ENCODE peak calls at places on chromosomes 5 and 9, in four cellular contexts. One of them, this sample, is unnamed.

GRCh38 chr9:87336914-87337333 is 160.7 kb upstream of the DAPK1 start:
- DNase-seq in SK-N-SH: peak
- DNase-seq in K562: peak
- DNase-seq in HepG2: peak
- DNase-seq in this sample: peak

GRCh38 chr9:107710552-107710951 is 221.0 kb upstream of the KLF4 start:
- DNase-seq in SK-N-SH: no peak
- DNase-seq in K562: no peak
- DNase-seq in HepG2: no peak
- DNase-seq in this sample: no peak

GRCh38 chr5:148403344-148403743 is 19.6 kb downstream of the FBXO38 start:
- DNase-seq in SK-N-SH: no peak
- DNase-seq in K562: no peak
- DNase-seq in HepG2: no peak
- DNase-seq in this sample: no peak

GRCh38 chr5:119275146-119275872 is 80.5 kb upstream of the TNFAIP8 start:
- DNase-seq in SK-N-SH: no peak
- DNase-seq in K562: no peak
- DNase-seq in HepG2: no peak
- DNase-seq in this sample: peak

GRCh38 chr9:138016406-138017187 is 139.0 kb downstream of the CACNA1B start:
- DNase-seq in SK-N-SH: no peak
- DNase-seq in K562: no peak
- DNase-seq in HepG2: no peak
- DNase-seq in this sample: no peak

GRCh38 chr9:86324901-86325300 is 29.3 kb downstream of the TUT7 start:
- DNase-seq in SK-N-SH: no peak
- DNase-seq in K562: no peak
- DNase-seq in HepG2: no peak
- DNase-seq in this sample: no peak

GRCh38 chr9:18976368-18977238 is 56.4 kb downstream of the SAXO1 start:
- DNase-seq in SK-N-SH: peak
- DNase-seq in K562: no peak
- DNase-seq in HepG2: no peak
- DNase-seq in this sample: no peak

GRCh38 chr9:85041737-85042136 is 372.2 kb downstream of the NTRK2 start:
- DNase-seq in SK-N-SH: no peak
- DNase-seq in K562: no peak
- DNase-seq in HepG2: no peak
- DNase-seq in this sample: no peak

GRCh38 chr5:113122053-113122452 is 145.5 kb downstream of the DCP2 start:
- DNase-seq in SK-N-SH: no peak
- DNase-seq in K562: no peak
- DNase-seq in HepG2: no peak
- DNase-seq in this sample: no peak

GRCh38 chr5:33641722-33642505 is 201.1 kb downstream of the TARS1 start:
- DNase-seq in SK-N-SH: no peak
- DNase-seq in K562: no peak
- DNase-seq in HepG2: no peak
- DNase-seq in this sample: no peak

GRCh38 chr5:151005187-151005974 is 15.0 kb upstream of the GPX3 start:
- DNase-seq in SK-N-SH: no peak
- DNase-seq in K562: no peak
- DNase-seq in HepG2: peak
- DNase-seq in this sample: peak

GRCh38 chr5:66307647-66308257 is 163.7 kb downstream of the SREK1 start:
- DNase-seq in SK-N-SH: peak
- DNase-seq in K562: peak
- DNase-seq in HepG2: peak
- DNase-seq in this sample: peak

GRCh38 chr5:27962201-27962600 is 923.8 kb upstream of the CDH9 start:
- DNase-seq in SK-N-SH: no peak
- DNase-seq in K562: no peak
- DNase-seq in HepG2: no peak
- DNase-seq in this sample: no peak

GRCh38 chr9:72315089-72315509 is 49.9 kb downstream of the ZFAND5 start:
- DNase-seq in SK-N-SH: no peak
- DNase-seq in K562: no peak
- DNase-seq in HepG2: no peak
- DNase-seq in this sample: no peak

GRCh38 chr9:112091805-112092204 is 83.3 kb downstream of the SUSD1 start:
- DNase-seq in SK-N-SH: no peak
- DNase-seq in K562: no peak
- DNase-seq in HepG2: no peak
- DNase-seq in this sample: no peak

GRCh38 chr9:78871452-78872331 is 574.8 kb downstream of the PSAT1 start:
- DNase-seq in SK-N-SH: no peak
- DNase-seq in K562: no peak
- DNase-seq in HepG2: no peak
- DNase-seq in this sample: peak

GRCh38 chr9:136650648-136651047 is 12.1 kb upstream of the EGFL7 start:
- DNase-seq in SK-N-SH: no peak
- DNase-seq in K562: no peak
- DNase-seq in HepG2: no peak
- DNase-seq in this sample: no peak

GRCh38 chr9:117412841-117413240 is 2.0 kb downstream of the ASTN2 start:
- DNase-seq in SK-N-SH: peak
- DNase-seq in K562: no peak
- DNase-seq in HepG2: no peak
- DNase-seq in this sample: no peak

GRCh38 chr9:83538172-83538889 is at the start of gene FRMD3:
- DNase-seq in SK-N-SH: peak
- DNase-seq in K562: no peak
- DNase-seq in HepG2: peak
- DNase-seq in this sample: peak

GRCh38 chr9:123637940-123638634 is 282.1 kb downstream of the CRB2 start:
- DNase-seq in SK-N-SH: no peak
- DNase-seq in K562: peak
- DNase-seq in HepG2: no peak
- DNase-seq in this sample: no peak

GRCh38 chr5:148858106-148858505 is 31.7 kb downstream of the ADRB2 start:
- DNase-seq in SK-N-SH: no peak
- DNase-seq in K562: no peak
- DNase-seq in HepG2: no peak
- DNase-seq in this sample: no peak

GRCh38 chr5:144421411-144421810 is 250.7 kb downstream of the KCTD16 start:
- DNase-seq in SK-N-SH: no peak
- DNase-seq in K562: no peak
- DNase-seq in HepG2: no peak
- DNase-seq in this sample: no peak

GRCh38 chr9:122263699-122264349 is 816 bp downstream of the RBM18 start:
- DNase-seq in SK-N-SH: no peak
- DNase-seq in K562: no peak
- DNase-seq in HepG2: no peak
- DNase-seq in this sample: no peak

GRCh38 chr9:371349-371748 is 156.7 kb downstream of the DOCK8 start:
- DNase-seq in SK-N-SH: no peak
- DNase-seq in K562: peak
- DNase-seq in HepG2: no peak
- DNase-seq in this sample: no peak

GRCh38 chr5:113397046-113397445 is 37.7 kb downstream of the TSSK1B start:
- DNase-seq in SK-N-SH: no peak
- DNase-seq in K562: no peak
- DNase-seq in HepG2: no peak
- DNase-seq in this sample: no peak

GRCh38 chr9:4548796-4549725 is 58.8 kb downstream of the SLC1A1 start:
- DNase-seq in SK-N-SH: peak
- DNase-seq in K562: peak
- DNase-seq in HepG2: peak
- DNase-seq in this sample: no peak

GRCh38 chr9:135339378-135339973 is 140.1 kb upstream of the PPP1R26 start:
- DNase-seq in SK-N-SH: no peak
- DNase-seq in K562: no peak
- DNase-seq in HepG2: no peak
- DNase-seq in this sample: no peak

GRCh38 chr9:131837316-131837715 is 97.4 kb upstream of the RAPGEF1 start:
- DNase-seq in SK-N-SH: peak
- DNase-seq in K562: no peak
- DNase-seq in HepG2: peak
- DNase-seq in this sample: no peak

GRCh38 chr9:84170521-84171141 is 169.9 kb downstream of the SLC28A3 start:
- DNase-seq in SK-N-SH: peak
- DNase-seq in K562: peak
- DNase-seq in HepG2: peak
- DNase-seq in this sample: peak

GRCh38 chr5:111574316-111574715 is 62.0 kb upstream of the STARD4 start:
- DNase-seq in SK-N-SH: no peak
- DNase-seq in K562: no peak
- DNase-seq in HepG2: no peak
- DNase-seq in this sample: no peak

GRCh38 chr5:116289276-116289675 is 204.5 kb downstream of the COMMD10 start:
- DNase-seq in SK-N-SH: no peak
- DNase-seq in K562: no peak
- DNase-seq in HepG2: peak
- DNase-seq in this sample: no peak

GRCh38 chr5:136098171-136098570 is 34.5 kb upstream of the SMAD5 start:
- DNase-seq in SK-N-SH: no peak
- DNase-seq in K562: no peak
- DNase-seq in HepG2: no peak
- DNase-seq in this sample: no peak

DNA sequence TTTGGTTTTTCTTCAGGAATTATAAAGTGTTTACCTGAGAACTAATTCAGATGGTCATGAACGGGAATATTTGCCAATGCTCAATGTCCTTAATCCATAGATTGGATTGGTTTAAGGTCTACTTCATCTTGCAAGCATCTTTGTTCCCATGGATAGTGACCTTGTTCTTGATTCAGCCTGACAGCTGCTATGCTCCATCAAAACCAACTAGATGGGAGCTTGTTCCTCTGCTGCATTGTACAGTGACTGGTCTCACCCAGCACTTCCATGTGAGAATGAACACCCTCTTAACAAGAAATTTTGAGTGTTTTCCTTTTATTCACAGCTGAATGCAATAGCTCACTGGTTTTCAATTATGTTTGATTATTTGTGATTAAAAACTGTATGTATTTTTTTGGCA is 312.6 kb upstream of the ACTBL2 start:
- DNase-seq in SK-N-SH: no peak
- DNase-seq in K562: no peak
- DNase-seq in HepG2: no peak
- DNase-seq in this sample: no peak
- TF ChIP-seq ELF1 in SK-N-SH: no peak
- TF ChIP-seq ELF1 in K562: no peak
- TF ChIP-seq ELF1 in HepG2: no peak
- TF ChIP-seq ELF1 in this sample: no peak

DNA sequence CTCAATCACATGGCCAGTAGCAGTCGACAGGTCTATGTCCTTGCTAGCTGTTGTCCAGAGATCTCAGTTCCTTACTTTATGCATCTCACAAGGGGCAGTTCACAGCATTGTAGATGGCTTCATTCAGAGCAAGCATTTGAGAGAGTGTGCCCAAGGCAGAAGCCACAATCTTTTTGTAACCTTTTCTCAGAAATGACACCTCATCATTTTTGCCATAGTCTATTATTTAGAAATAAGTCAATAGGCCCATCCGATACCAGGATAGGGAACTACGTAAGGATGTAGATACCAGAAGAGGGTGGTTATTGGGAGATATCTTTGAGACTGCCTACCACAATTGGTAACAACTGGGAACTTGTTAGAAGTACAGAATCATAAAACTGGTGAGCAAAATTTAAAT is 37.1 kb downstream of the LURAP1L start:
- DNase-seq in SK-N-SH: no peak
- DNase-seq in K562: no peak
- DNase-seq in HepG2: no peak
- DNase-seq in this sample: no peak
- TF ChIP-seq ELF1 in SK-N-SH: no peak
- TF ChIP-seq ELF1 in K562: no peak
- TF ChIP-seq ELF1 in HepG2: no peak
- TF ChIP-seq ELF1 in this sample: no peak

GRCh38 chr5:31435730-31436129 is 96.2 kb downstream of the DROSHA start:
- DNase-seq in SK-N-SH: no peak
- DNase-seq in K562: no peak
- DNase-seq in HepG2: no peak
- DNase-seq in this sample: no peak

GRCh38 chr5:31434898-31435297 is 97.0 kb downstream of the DROSHA start:
- DNase-seq in SK-N-SH: no peak
- DNase-seq in K562: no peak
- DNase-seq in HepG2: no peak
- DNase-seq in this sample: no peak

GRCh38 chr5:31433229-31433628 is 98.7 kb downstream of the DROSHA start:
- DNase-seq in SK-N-SH: no peak
- DNase-seq in K562: no peak
- DNase-seq in HepG2: no peak
- DNase-seq in this sample: no peak
- TF ChIP-seq ELF1 in SK-N-SH: no peak
- TF ChIP-seq ELF1 in K562: no peak
- TF ChIP-seq ELF1 in HepG2: no peak
- TF ChIP-seq ELF1 in this sample: no peak

GRCh38 chr5:78927657-78928282 is 57.3 kb downstream of the ARSB start:
- DNase-seq in SK-N-SH: no peak
- DNase-seq in K562: no peak
- DNase-seq in HepG2: peak
- DNase-seq in this sample: peak
- TF ChIP-seq ELF1 in SK-N-SH: no peak
- TF ChIP-seq ELF1 in K562: no peak
- TF ChIP-seq ELF1 in HepG2: no peak
- TF ChIP-seq ELF1 in this sample: no peak

GRCh38 chr9:76634356-76635054 is 129.7 kb upstream of the PCA3 start:
- DNase-seq in SK-N-SH: no peak
- DNase-seq in K562: peak
- DNase-seq in HepG2: peak
- DNase-seq in this sample: peak
- TF ChIP-seq ELF1 in SK-N-SH: no peak
- TF ChIP-seq ELF1 in K562: no peak
- TF ChIP-seq ELF1 in HepG2: no peak
- TF ChIP-seq ELF1 in this sample: no peak

DNA sequence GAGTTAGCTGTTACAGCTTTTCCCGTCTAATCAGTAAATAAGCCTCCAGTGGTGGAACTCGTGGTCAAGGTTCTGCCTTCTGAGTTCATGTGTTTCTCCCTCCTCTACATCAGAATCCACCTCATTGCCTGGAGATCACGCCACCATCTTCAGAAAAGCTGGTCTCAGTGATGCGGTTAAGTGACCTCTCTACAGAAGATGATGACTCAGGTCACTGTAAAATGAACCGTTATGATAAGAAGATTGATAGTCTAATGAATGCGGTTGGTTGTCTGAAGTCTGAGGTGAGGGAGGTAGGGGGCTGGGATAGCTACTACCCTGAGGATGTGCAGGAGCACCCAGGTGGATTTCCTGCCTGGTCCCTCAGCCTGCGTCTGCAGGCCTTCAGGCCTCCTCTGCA is 13.3 kb downstream of the ODF2 start:
- DNase-seq in SK-N-SH: no peak
- DNase-seq in K562: no peak
- DNase-seq in HepG2: no peak
- DNase-seq in this sample: no peak
- TF ChIP-seq ELF1 in SK-N-SH: no peak
- TF ChIP-seq ELF1 in K562: no peak
- TF ChIP-seq ELF1 in HepG2: no peak
- TF ChIP-seq ELF1 in this sample: no peak

This sample was measured in HCT116.